ENCODE peak calls at places on chromosomes 16 and 17, in six cellular contexts. H is breast epithelium, Q is astrocyte of the spinal cord, V is HL-60, C is fibroblast of pulmonary artery, B is body of pancreas. Z is an unnamed sample.

GRCh38 chr17:55704412-55704811 is 18.3 kb downstream of the TMEM100 start:
- DNase-seq in H (no peak), Q (no peak), V (no peak), C (no peak), B (no peak), Z (peak)

GRCh38 chr16:79687249-79687768 is 86.8 kb upstream of the MAF start:
- DNase-seq in H (no peak), Q (no peak), V (no peak), C (no peak), B (no peak), Z (no peak)

GRCh38 chr17:8468109-8468508 is 32.4 kb downstream of the NDEL1 start:
- DNase-seq in H (no peak), Q (no peak), V (no peak), C (no peak), B (no peak), Z (no peak)

GRCh38 chr17:29124135-29124930 is 55.9 kb downstream of the MYO18A start:
- DNase-seq in H (no peak), Q (peak), V (no peak), C (peak), B (peak), Z (peak)

GRCh38 chr17:43860077-43860725 is 13.2 kb downstream of the CD300LG start:
- DNase-seq in H (no peak), Q (no peak), V (no peak), C (peak), B (no peak), Z (no peak)

GRCh38 chr16:9039208-9039607 is 52.2 kb upstream of the HAPSTR1 start:
- DNase-seq in H (no peak), Q (peak), V (no peak), C (peak), B (no peak), Z (peak)

GRCh38 chr17:4143563-4144410 is 790 bp downstream of the CYB5D2 start:
- DNase-seq in H (peak), Q (peak), V (peak), C (peak), B (peak), Z (peak)

GRCh38 chr17:61495161-61495857 is 43.1 kb downstream of the TBX4 start:
- DNase-seq in H (no peak), Q (peak), V (no peak), C (peak), B (no peak), Z (no peak)

GRCh38 chr16:53094013-53094630 is 39.3 kb downstream of the CHD9 start:
- DNase-seq in H (peak), Q (peak), V (peak), C (no peak), B (peak), Z (peak)

GRCh38 chr17:78669975-78670518 is 92.9 kb upstream of the DNAH17 start:
- DNase-seq in H (no peak), Q (no peak), V (no peak), C (no peak), B (no peak), Z (no peak)

GRCh38 chr16:52552643-52553042 is 5.7 kb upstream of the TOX3 start:
- DNase-seq in H (no peak), Q (no peak), V (no peak), C (no peak), B (no peak), Z (peak)

GRCh38 chr17:5545051-5545987 is 39.0 kb downstream of the NLRP1 start:
- DNase-seq in H (no peak), Q (no peak), V (no peak), C (no peak), B (no peak), Z (peak)

GRCh38 chr17:5883775-5884665 is 186.2 kb upstream of the WSCD1 start:
- DNase-seq in H (no peak), Q (no peak), V (no peak), C (no peak), B (no peak), Z (peak)

GRCh38 chr16:30053376-30054015 is 12.1 kb upstream of the ALDOA start:
- DNase-seq in H (no peak), Q (no peak), V (no peak), C (peak), B (no peak), Z (peak)

GRCh38 chr16:85182286-85182685 is 70.0 kb upstream of the CIBAR2 start:
- DNase-seq in H (no peak), Q (no peak), V (no peak), C (no peak), B (no peak), Z (no peak)

GRCh38 chr17:56171186-56171959 is 18.1 kb downstream of the ANKFN1 start:
- DNase-seq in H (no peak), Q (no peak), V (no peak), C (no peak), B (no peak), Z (no peak)

GRCh38 chr17:45146166-45146565 is 2.1 kb upstream of the HEXIM1 start:
- DNase-seq in H (no peak), Q (no peak), V (no peak), C (no peak), B (no peak), Z (no peak)

GRCh38 chr17:17496189-17497064 is at the start of gene RASD1:
- DNase-seq in H (peak), Q (peak), V (peak), C (peak), B (peak), Z (peak)

GRCh38 chr17:14340968-14341412 is 40.1 kb downstream of the HS3ST3B1 start:
- DNase-seq in H (no peak), Q (peak), V (no peak), C (no peak), B (no peak), Z (no peak)

GRCh38 chr17:28478940-28479615 is 5.6 kb downstream of the SLC13A2 start:
- DNase-seq in H (no peak), Q (no peak), V (no peak), C (no peak), B (no peak), Z (peak)

GRCh38 chr17:36529121-36529520 is 5.5 kb downstream of the MYO19 start:
- DNase-seq in H (no peak), Q (peak), V (no peak), C (peak), B (no peak), Z (peak)

GRCh38 chr17:42387221-42387657 is 1.0 kb downstream of the STAT3 start:
- DNase-seq in H (no peak), Q (peak), V (peak), C (peak), B (peak), Z (peak)

GRCh38 chr17:35740997-35741931 is 9.8 kb downstream of the RASL10B start:
- DNase-seq in H (no peak), Q (no peak), V (no peak), C (no peak), B (no peak), Z (no peak)

GRCh38 chr16:85573696-85574641 is 39.2 kb upstream of the GSE1 start:
- DNase-seq in H (no peak), Q (peak), V (no peak), C (peak), B (peak), Z (no peak)

GRCh38 chr17:72529386-72529785 is 408.6 kb downstream of the SOX9 start:
- DNase-seq in H (no peak), Q (peak), V (no peak), C (no peak), B (no peak), Z (no peak)

GRCh38 chr17:28335959-28336871 is 654 bp downstream of the TNFAIP1 start:
- DNase-seq in H (peak), Q (peak), V (no peak), C (peak), B (peak), Z (peak)

GRCh38 chr17:63445065-63445464 is 1.0 kb downstream of the CYB561 start:
- DNase-seq in H (no peak), Q (no peak), V (no peak), C (no peak), B (no peak), Z (no peak)

GRCh38 chr17:58487589-58488427 is at the start of gene HSF5:
- DNase-seq in H (no peak), Q (peak), V (no peak), C (peak), B (peak), Z (no peak)

GRCh38 chr16:11232852-11233726 is 22.9 kb downstream of the SOCS1 start:
- DNase-seq in H (no peak), Q (no peak), V (peak), C (no peak), B (peak), Z (no peak)

GRCh38 chr17:28227278-28228108 is 91.5 kb upstream of the TMEM97 start:
- DNase-seq in H (peak), Q (peak), V (no peak), C (peak), B (peak), Z (peak)

GRCh38 chr17:20010886-20011402 is 1.8 kb downstream of the SPECC1 start:
- DNase-seq in H (no peak), Q (no peak), V (no peak), C (no peak), B (no peak), Z (no peak)

GRCh38 chr16:1932050-1933028 is 10.7 kb downstream of the MSRB1 start:
- DNase-seq in H (no peak), Q (no peak), V (no peak), C (peak), B (peak), Z (peak)

GRCh38 chr17:10149573-10150399 is 48.6 kb downstream of the GAS7 start:
- DNase-seq in H (no peak), Q (peak), V (peak), C (peak), B (peak), Z (peak)

GRCh38 chr17:67256075-67256732 is 11.2 kb upstream of the HELZ start:
- DNase-seq in H (no peak), Q (no peak), V (no peak), C (no peak), B (no peak), Z (no peak)

GRCh38 chr17:58289869-58290268 is 9.1 kb upstream of the MPO start:
- DNase-seq in H (no peak), Q (no peak), V (no peak), C (no peak), B (no peak), Z (peak)

GRCh38 chr16:66131156-66131807 is 235.2 kb upstream of the CDH5 start:
- DNase-seq in H (no peak), Q (peak), V (no peak), C (no peak), B (no peak), Z (peak)

GRCh38 chr16:88005148-88005547 is 53.9 kb downstream of the BANP start:
- DNase-seq in H (no peak), Q (no peak), V (peak), C (no peak), B (no peak), Z (no peak)
- TF ChIP-seq CTCF in H (no peak), Q (peak), V (peak), C (peak), B (no peak), Z (no peak)

DNA sequence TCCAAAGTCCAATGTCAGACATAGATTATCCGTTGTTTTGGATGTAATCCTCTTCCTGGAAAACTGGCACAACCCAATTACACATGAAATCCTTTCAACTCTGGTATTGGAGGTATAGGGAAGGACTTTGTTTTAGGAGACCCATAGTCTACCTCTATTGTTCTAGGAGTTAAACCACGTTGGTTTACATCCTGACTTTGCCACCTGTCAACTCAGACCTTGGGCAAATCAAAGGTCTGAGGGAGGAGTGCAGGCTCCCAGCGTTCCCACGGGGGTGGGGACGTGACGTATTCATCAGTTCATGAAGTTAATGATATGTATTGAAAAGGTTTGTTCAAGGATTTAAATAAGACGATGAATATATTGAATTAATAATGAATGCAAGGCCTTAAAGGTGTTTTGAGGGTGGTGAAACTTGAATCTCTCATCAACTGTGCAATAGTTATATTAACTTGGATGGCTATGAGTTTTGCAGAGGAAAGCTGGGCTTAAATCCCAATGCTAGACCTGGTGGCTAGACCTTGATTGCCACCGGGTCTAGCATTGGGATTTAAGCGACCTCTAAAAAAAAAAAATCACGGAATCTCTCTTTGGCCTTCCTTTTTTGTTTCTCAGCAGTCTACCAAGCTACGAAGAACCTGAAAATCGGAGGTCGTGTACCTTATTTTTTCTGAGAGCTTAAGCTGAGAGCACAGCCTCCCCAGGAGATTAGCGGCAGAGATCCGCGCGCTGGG is 744 bp upstream of the NF1 start:
- DNase-seq in H (no peak), Q (peak), V (no peak), C (no peak), B (peak), Z (no peak)
- H3K4me3 ChIP-seq in H (peak), Q (peak), V (peak), C (peak), B (no peak), Z (peak)

DNA sequence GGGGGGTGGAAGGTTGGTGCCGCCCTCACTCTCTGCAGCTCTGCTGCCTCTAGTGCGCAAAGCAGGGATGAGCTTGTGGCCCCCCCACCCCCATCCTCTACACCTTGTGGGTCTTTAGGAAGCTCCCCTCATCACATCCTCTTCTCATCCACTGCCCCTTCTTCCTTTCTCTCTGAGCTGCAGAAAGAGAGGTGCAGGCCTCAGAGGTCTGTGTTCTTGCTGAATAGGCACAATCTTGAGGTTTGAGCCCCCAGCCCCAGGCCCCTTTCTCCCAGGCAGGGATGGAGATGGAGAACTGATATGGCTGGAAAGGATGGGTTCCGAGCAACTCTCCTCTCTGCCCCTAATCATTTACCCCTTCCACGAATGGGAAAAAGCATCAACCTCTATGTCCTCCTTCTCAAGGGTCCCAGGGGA is 2.6 kb downstream of the CACNA1G start:
- DNase-seq in H (no peak), Q (no peak), V (no peak), C (no peak), B (no peak), Z (no peak)
- TF ChIP-seq CTCF in H (no peak), Q (no peak), V (no peak), C (no peak), B (no peak), Z (no peak)

GRCh38 chr17:77464988-77465357 is 324.2 kb downstream of the SEC14L1 start:
- DNase-seq in H (no peak), Q (no peak), V (no peak), C (no peak), B (no peak), Z (no peak)

GRCh38 chr17:77466596-77467223 is 325.9 kb downstream of the SEC14L1 start:
- DNase-seq in H (no peak), Q (no peak), V (no peak), C (no peak), B (no peak), Z (no peak)

GRCh38 chr17:77467513-77467912 is 326.7 kb downstream of the SEC14L1 start:
- DNase-seq in H (no peak), Q (no peak), V (no peak), C (no peak), B (no peak), Z (no peak)

GRCh38 chr17:77466140-77466539 is 325.4 kb downstream of the SEC14L1 start:
- DNase-seq in H (no peak), Q (peak), V (no peak), C (no peak), B (no peak), Z (no peak)

DNA sequence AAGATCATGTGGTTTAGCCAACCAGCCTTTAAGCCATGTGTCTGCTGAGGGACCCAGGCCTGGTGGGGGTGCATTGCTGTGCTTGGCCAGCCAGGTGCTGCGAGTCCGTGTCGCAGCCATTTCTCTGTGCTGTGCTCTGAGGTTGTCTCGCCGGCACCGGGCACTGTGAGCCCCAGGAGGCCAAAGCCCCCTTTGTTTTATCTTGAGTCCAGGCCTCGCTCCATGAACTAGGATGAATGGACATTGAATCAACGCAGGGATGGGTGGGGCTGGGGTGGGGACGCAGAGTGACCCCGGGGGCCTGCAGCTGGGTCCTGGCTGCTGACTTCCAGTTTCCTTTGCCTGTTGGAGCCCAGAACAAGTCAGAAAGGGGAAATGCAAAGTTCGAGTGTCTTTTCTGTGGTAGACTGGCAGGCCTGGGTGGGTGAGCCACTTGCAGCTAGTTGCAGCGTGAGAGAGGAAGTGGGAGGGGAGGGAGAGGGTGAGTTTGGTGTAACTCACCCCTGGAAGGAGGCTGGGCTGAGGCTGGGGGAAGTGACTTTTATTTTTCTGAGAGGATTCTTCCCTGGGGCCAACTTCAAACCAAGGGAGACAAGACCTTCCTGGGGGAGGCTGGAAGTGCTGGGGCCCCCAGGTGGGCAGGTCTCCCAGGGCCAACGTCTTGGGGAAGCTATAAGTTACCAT is 324.7 kb downstream of the SEC14L1 start:
- DNase-seq in H (no peak), Q (peak), V (peak), C (peak), B (peak), Z (peak)
- H3K4me3 ChIP-seq in H (no peak), Q (no peak), V (peak), C (no peak), B (no peak), Z (no peak)

GRCh38 chr16:23803591-23804123 is 32.1 kb upstream of the PRKCB start:
- DNase-seq in H (no peak), Q (no peak), V (peak), C (peak), B (peak), Z (peak)
- TF ChIP-seq CTCF in H (peak), Q (peak), V (peak), C (peak), B (no peak), Z (peak)

DNA sequence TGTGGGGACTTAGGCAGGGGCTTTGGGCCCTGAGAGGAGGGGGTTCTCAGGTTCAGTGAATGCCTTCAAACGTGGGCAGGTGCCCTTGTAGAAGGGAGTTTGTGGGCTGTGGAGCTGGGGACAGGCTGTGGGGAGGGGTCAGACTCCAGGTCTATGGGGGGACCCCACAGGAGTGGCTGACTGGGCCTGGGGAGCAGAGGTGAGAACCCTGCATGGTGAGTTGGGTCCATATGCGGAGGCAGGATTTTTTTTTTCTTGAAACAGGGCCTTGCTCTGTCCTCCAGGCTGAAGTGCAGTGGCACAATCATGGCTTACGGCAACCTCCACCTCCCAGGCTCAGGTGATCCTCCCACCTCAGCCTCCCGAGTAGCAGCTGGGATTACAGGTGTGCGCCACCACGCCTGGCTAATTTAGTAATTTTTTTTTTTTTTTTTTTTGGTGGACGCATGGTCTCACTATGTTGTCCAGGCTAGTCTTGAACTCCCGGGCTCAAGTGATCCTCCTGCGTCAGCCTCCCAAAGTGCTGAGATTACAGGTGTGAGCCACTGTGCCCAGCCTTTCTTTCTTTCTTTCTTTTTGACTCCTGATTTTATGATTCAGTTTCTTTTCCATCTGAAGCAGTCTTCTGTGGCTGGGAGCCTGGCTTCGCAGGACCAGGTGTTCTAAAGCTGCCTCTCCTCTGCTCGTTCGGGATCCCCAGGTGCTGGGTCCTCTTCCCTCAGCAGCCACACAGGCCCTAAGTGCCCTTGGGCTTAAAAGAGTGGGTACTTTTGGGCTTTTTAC is 19.0 kb upstream of the ADCY7 start:
- DNase-seq in H (no peak), Q (no peak), V (no peak), C (no peak), B (no peak), Z (no peak)
- H3K4me3 ChIP-seq in H (no peak), Q (no peak), V (no peak), C (no peak), B (no peak), Z (no peak)

GRCh38 chr17:39264119-39264518 is 38.4 kb upstream of the STAC2 start:
- DNase-seq in H (no peak), Q (no peak), V (no peak), C (no peak), B (no peak), Z (no peak)

GRCh38 chr17:39261286-39261685 is 35.5 kb upstream of the STAC2 start:
- DNase-seq in H (no peak), Q (no peak), V (no peak), C (no peak), B (no peak), Z (no peak)
- TF ChIP-seq CTCF in H (no peak), Q (peak), V (no peak), C (peak), B (no peak), Z (peak)

Z was measured in bronchial epithelial cell.